ENCODE peak calls at places on chromosomes 2 and 18, in eight cellular contexts. K is ureter; N is fibroblast of pulmonary artery; O is ELR; Q is memory B cell; Z is activated CD4-positive, alpha-beta T cell treated with anti-CD3 and anti-CD28 coated beads, Interleukin-2, amount 10 ng/mL, durations not matched to agents 7 days and 5 days; F is stimulated activated CD8-positive, alpha-beta memory T cell treated with anti-CD3 and anti-CD28 coated beads, Interleukin-4, amount 100 ng/mL, for 4 hours; R is fibroblast of the aortic adventitia. S is an unnamed sample.

GRCh38 chr2:237720962-237721361 is 77.6 kb upstream of the RBM44 start:
- DNase-seq in K (no peak), N (peak; percentile 74), O (peak; percentile 55), Q (no peak), Z (no peak), F (no peak), R (no peak), S (no peak)

GRCh38 chr2:54975175-54975574 is 75.1 kb downstream of the RTN4 start:
- DNase-seq in K (no peak), N (no peak), O (no peak), Q (no peak), Z (no peak), F (no peak), R (no peak), S (no peak)

GRCh38 chr18:44536041-44536440 is 144.6 kb upstream of the SETBP1 start:
- DNase-seq in K (no peak), N (peak; percentile 66), O (peak; percentile 9), Q (no peak), Z (no peak), F (no peak), R (peak; percentile 89), S (no peak)

GRCh38 chr2:28356095-28356911 is 36.4 kb upstream of the FOSL2 start:
- DNase-seq in K (peak; percentile 95), N (peak; percentile 91), O (peak; percentile 55), Q (no peak), Z (no peak), F (no peak), R (peak; percentile 90), S (peak; percentile 35)

GRCh38 chr2:195320416-195320973 is 336.5 kb upstream of the SLC39A10 start:
- DNase-seq in K (no peak), N (no peak), O (peak; percentile 30), Q (no peak), Z (no peak), F (no peak), R (no peak), S (no peak)

GRCh38 chr2:55224761-55225261 is 7.3 kb downstream of the CLHC1 start:
- DNase-seq in K (no peak), N (no peak), O (no peak), Q (no peak), Z (no peak), F (no peak), R (no peak), S (no peak)

GRCh38 chr18:10798727-10799435 is 273.1 kb downstream of the NAPG start:
- DNase-seq in K (peak; percentile 72), N (peak; percentile 53), O (peak; percentile 14), Q (no peak), Z (no peak), F (no peak), R (peak; percentile 47), S (no peak)

GRCh38 chr2:152155209-152155608 is 20.4 kb downstream of the STAM2 start:
- DNase-seq in K (no peak), N (no peak), O (no peak), Q (no peak), Z (no peak), F (no peak), R (peak; percentile 19), S (no peak)

GRCh38 chr18:37453754-37454153 is 111.8 kb downstream of the CELF4 start:
- DNase-seq in K (no peak), N (peak; percentile 26), O (no peak), Q (no peak), Z (no peak), F (no peak), R (no peak), S (no peak)

GRCh38 chr2:152243723-152244122 is 68.2 kb upstream of the STAM2 start:
- DNase-seq in K (no peak), N (no peak), O (no peak), Q (no peak), Z (no peak), F (no peak), R (no peak), S (no peak)

GRCh38 chr2:232491139-232491780 is 3.6 kb upstream of the ECEL1 start:
- DNase-seq in K (no peak), N (no peak), O (no peak), Q (no peak), Z (no peak), F (no peak), R (no peak), S (no peak)